ENCODE peak calls at places on chromosomes 16 and 17, in eight cellular contexts. One of them, this sample, is unnamed. For H3K9me3, the result is how much of the 10 kb centered on the place peaks cover.

GRCh38 chr17:49409066-49409465 is 5.6 kb downstream of the PHB1 start:
- DNase-seq in astrocyte: no peak
- DNase-seq in lower lobe of right lung: no peak
- DNase-seq in uterus: no peak
- DNase-seq in IMR-90: no peak
- DNase-seq in CD8-positive, alpha-beta T cell: peak
- DNase-seq in GM12878: no peak
- DNase-seq in A549: no peak
- DNase-seq in this sample: no peak

GRCh38 chr17:80775863-80776262 is 215.8 kb upstream of the CHMP6 start:
- DNase-seq in uterus: no peak
- DNase-seq in GM12878: no peak
- DNase-seq in A549: no peak
- DNase-seq in astrocyte: no peak
- DNase-seq in CD8-positive, alpha-beta T cell: no peak
- DNase-seq in lower lobe of right lung: no peak
- DNase-seq in IMR-90: no peak
- DNase-seq in this sample: no peak

GRCh38 chr17:9206160-9206988 is 185.1 kb downstream of the NTN1 start:
- DNase-seq in CD8-positive, alpha-beta T cell: no peak
- DNase-seq in A549: no peak
- DNase-seq in lower lobe of right lung: no peak
- DNase-seq in uterus: peak
- DNase-seq in GM12878: no peak
- DNase-seq in astrocyte: no peak
- DNase-seq in IMR-90: no peak
- DNase-seq in this sample: no peak

GRCh38 chr17:22128723-22129122 is 436.4 kb downstream of the KCNJ18 start:
- DNase-seq in lower lobe of right lung: no peak
- DNase-seq in IMR-90: no peak
- DNase-seq in CD8-positive, alpha-beta T cell: no peak
- DNase-seq in A549: no peak
- DNase-seq in astrocyte: no peak
- DNase-seq in uterus: no peak
- DNase-seq in GM12878: no peak
- DNase-seq in this sample: no peak

GRCh38 chr17:29237476-29238132 is 9.1 kb upstream of the CRYBA1 start:
- DNase-seq in astrocyte: peak
- DNase-seq in CD8-positive, alpha-beta T cell: no peak
- DNase-seq in uterus: no peak
- DNase-seq in lower lobe of right lung: no peak
- DNase-seq in GM12878: no peak
- DNase-seq in A549: no peak
- DNase-seq in IMR-90: peak
- DNase-seq in this sample: peak

GRCh38 chr16:60204221-60204620 is 1470.1 kb upstream of the GOT2 start:
- DNase-seq in uterus: no peak
- DNase-seq in astrocyte: peak
- DNase-seq in A549: no peak
- DNase-seq in CD8-positive, alpha-beta T cell: no peak
- DNase-seq in IMR-90: no peak
- DNase-seq in GM12878: no peak
- DNase-seq in lower lobe of right lung: no peak
- DNase-seq in this sample: peak

GRCh38 chr17:41617698-41618097 is 5.1 kb upstream of the KRT16 start:
- DNase-seq in A549: no peak
- DNase-seq in uterus: no peak
- DNase-seq in astrocyte: no peak
- DNase-seq in CD8-positive, alpha-beta T cell: no peak
- DNase-seq in GM12878: no peak
- DNase-seq in lower lobe of right lung: no peak
- DNase-seq in IMR-90: no peak
- DNase-seq in this sample: peak

GRCh38 chr16:17364319-17365210 is 106.2 kb downstream of the XYLT1 start:
- DNase-seq in IMR-90: peak
- DNase-seq in A549: no peak
- DNase-seq in astrocyte: peak
- DNase-seq in lower lobe of right lung: no peak
- DNase-seq in CD8-positive, alpha-beta T cell: peak
- DNase-seq in uterus: peak
- DNase-seq in GM12878: no peak
- DNase-seq in this sample: peak

GRCh38 chr17:80358131-80358530 is 56.8 kb upstream of the ENDOV start:
- DNase-seq in uterus: no peak
- DNase-seq in lower lobe of right lung: no peak
- DNase-seq in IMR-90: no peak
- DNase-seq in A549: no peak
- DNase-seq in GM12878: no peak
- DNase-seq in astrocyte: no peak
- DNase-seq in CD8-positive, alpha-beta T cell: no peak
- DNase-seq in this sample: no peak

GRCh38 chr16:70610273-70611223 is 35.8 kb upstream of the IL34 start:
- DNase-seq in GM12878: no peak
- DNase-seq in CD8-positive, alpha-beta T cell: no peak
- DNase-seq in astrocyte: no peak
- DNase-seq in A549: no peak
- DNase-seq in lower lobe of right lung: no peak
- DNase-seq in uterus: no peak
- DNase-seq in IMR-90: no peak
- DNase-seq in this sample: no peak

GRCh38 chr16:85822145-85822544 is 22.6 kb downstream of the COX4I1 start:
- DNase-seq in lower lobe of right lung: peak
- DNase-seq in IMR-90: no peak
- DNase-seq in CD8-positive, alpha-beta T cell: no peak
- DNase-seq in uterus: no peak
- DNase-seq in GM12878: no peak
- DNase-seq in A549: no peak
- DNase-seq in astrocyte: no peak
- DNase-seq in this sample: no peak

GRCh38 chr16:53052519-53053501 is at the start of gene CHD9NB:
- DNase-seq in A549: peak
- DNase-seq in CD8-positive, alpha-beta T cell: no peak
- DNase-seq in GM12878: no peak
- DNase-seq in IMR-90: peak
- DNase-seq in lower lobe of right lung: no peak
- DNase-seq in astrocyte: peak
- DNase-seq in uterus: no peak
- DNase-seq in this sample: peak

GRCh38 chr16:82033683-82034300 is 1.3 kb upstream of the HSD17B2 start:
- DNase-seq in GM12878: no peak
- DNase-seq in astrocyte: no peak
- DNase-seq in A549: no peak
- DNase-seq in IMR-90: no peak
- DNase-seq in lower lobe of right lung: no peak
- DNase-seq in CD8-positive, alpha-beta T cell: no peak
- DNase-seq in uterus: no peak
- DNase-seq in this sample: no peak

DNA sequence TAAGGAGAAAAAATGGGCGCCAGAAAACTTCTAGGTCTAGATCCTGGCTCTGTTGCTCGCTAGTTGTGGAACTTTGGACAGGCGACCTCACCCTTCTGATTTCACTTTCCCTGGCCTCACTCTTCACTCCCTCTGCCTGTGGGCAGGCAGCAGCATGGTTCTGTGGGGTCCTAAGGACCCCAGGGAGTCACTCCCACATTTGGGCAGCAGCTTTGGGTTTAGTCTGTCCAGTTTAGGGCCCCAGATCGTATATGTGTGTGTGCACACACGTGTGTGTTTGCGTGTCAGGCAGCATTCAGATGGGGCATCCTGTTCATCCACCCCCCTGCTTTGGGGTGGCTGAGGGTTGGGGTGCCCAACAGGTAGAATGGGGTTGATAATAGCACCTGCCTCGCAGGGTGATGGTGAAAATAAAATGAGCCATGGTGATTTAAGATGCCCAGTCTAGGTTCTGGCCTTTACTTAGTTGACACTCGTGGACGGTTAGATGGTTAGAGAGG is 102.2 kb downstream of the RAB11FIP4 start:
- DNase-seq in uterus: no peak
- DNase-seq in CD8-positive, alpha-beta T cell: peak
- DNase-seq in IMR-90: no peak
- DNase-seq in A549: no peak
- DNase-seq in lower lobe of right lung: no peak
- DNase-seq in GM12878: no peak
- DNase-seq in astrocyte: no peak
- DNase-seq in this sample: no peak
- TF ChIP-seq CTCF in uterus: no peak
- TF ChIP-seq CTCF in CD8-positive, alpha-beta T cell: no peak
- TF ChIP-seq CTCF in IMR-90: no peak
- TF ChIP-seq CTCF in A549: no peak
- TF ChIP-seq CTCF in lower lobe of right lung: no peak
- TF ChIP-seq CTCF in GM12878: no peak
- TF ChIP-seq CTCF in astrocyte: no peak
- TF ChIP-seq CTCF in this sample: no peak

DNA sequence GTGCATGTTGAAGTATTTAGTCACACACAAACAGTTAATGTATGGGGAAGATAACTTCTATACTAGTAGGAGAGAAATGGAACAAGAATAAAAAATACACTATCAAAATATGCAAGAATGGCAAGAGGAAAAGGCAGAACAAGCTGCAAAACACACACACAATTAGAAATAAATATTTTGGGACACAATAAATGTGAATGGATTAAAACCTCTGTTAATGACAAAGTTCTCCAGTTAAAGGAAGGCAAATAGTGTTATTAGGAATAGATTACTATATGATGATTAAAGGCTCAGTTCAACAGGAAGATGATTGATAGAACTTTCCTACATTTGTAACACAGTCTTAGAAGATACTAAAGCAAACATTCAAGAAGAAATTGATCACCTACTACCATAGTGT is 106.3 kb upstream of the ZNF750 start:
- DNase-seq in lower lobe of right lung: no peak
- DNase-seq in CD8-positive, alpha-beta T cell: no peak
- DNase-seq in A549: no peak
- DNase-seq in astrocyte: no peak
- DNase-seq in GM12878: no peak
- DNase-seq in uterus: no peak
- DNase-seq in IMR-90: no peak
- DNase-seq in this sample: no peak
- H3K9me3 ChIP-seq in lower lobe of right lung: under half
- H3K9me3 ChIP-seq in CD8-positive, alpha-beta T cell: under half
- H3K9me3 ChIP-seq in A549: half or more
- H3K9me3 ChIP-seq in astrocyte: under half
- H3K9me3 ChIP-seq in GM12878: under half
- H3K9me3 ChIP-seq in uterus: under half
- H3K9me3 ChIP-seq in IMR-90: half or more
- H3K9me3 ChIP-seq in this sample: half or more

DNA sequence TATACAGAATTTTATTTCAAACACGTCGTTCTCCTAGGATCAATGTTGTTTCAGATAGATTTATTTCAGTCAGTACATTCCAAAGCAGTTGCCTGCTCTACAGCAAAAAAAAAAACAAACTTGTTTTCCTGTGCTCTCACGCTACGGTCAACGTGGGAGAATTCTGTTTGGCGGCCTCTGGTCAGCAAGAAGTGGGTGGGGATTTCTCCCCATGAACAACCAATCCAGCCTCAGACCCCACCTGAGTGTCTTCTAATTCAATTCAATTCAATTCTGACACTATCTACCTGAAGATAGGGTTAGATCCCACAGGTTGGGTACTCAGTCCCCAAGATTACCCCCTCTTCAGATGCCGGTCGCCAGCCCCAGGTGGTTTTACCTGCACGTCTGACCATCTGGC is 22.1 kb downstream of the C17orf58 start:
- DNase-seq in IMR-90: no peak
- DNase-seq in GM12878: no peak
- DNase-seq in CD8-positive, alpha-beta T cell: no peak
- DNase-seq in astrocyte: no peak
- DNase-seq in lower lobe of right lung: no peak
- DNase-seq in A549: no peak
- DNase-seq in uterus: no peak
- DNase-seq in this sample: no peak
- H3K27ac ChIP-seq in IMR-90: no peak
- H3K27ac ChIP-seq in GM12878: no peak
- H3K27ac ChIP-seq in CD8-positive, alpha-beta T cell: no peak
- H3K27ac ChIP-seq in astrocyte: no peak
- H3K27ac ChIP-seq in lower lobe of right lung: no peak
- H3K27ac ChIP-seq in A549: no peak
- H3K27ac ChIP-seq in uterus: no peak
- H3K27ac ChIP-seq in this sample: no peak

GRCh38 chr17:6558276-6558675 is 1.9 kb upstream of the PITPNM3 start:
- DNase-seq in IMR-90: no peak
- DNase-seq in CD8-positive, alpha-beta T cell: no peak
- DNase-seq in uterus: no peak
- DNase-seq in astrocyte: no peak
- DNase-seq in A549: no peak
- DNase-seq in lower lobe of right lung: no peak
- DNase-seq in GM12878: no peak
- DNase-seq in this sample: no peak

GRCh38 chr17:6560496-6560895 is 4.1 kb upstream of the PITPNM3 start:
- DNase-seq in lower lobe of right lung: no peak
- DNase-seq in uterus: no peak
- DNase-seq in IMR-90: no peak
- DNase-seq in A549: no peak
- DNase-seq in astrocyte: no peak
- DNase-seq in GM12878: no peak
- DNase-seq in CD8-positive, alpha-beta T cell: no peak
- DNase-seq in this sample: no peak

GRCh38 chr17:6557040-6557438 is 684 bp upstream of the PITPNM3 start:
- DNase-seq in CD8-positive, alpha-beta T cell: no peak
- DNase-seq in uterus: no peak
- DNase-seq in A549: no peak
- DNase-seq in astrocyte: no peak
- DNase-seq in lower lobe of right lung: no peak
- DNase-seq in IMR-90: no peak
- DNase-seq in GM12878: no peak
- DNase-seq in this sample: no peak

GRCh38 chr17:6559753-6560215 is 3.4 kb upstream of the PITPNM3 start:
- DNase-seq in IMR-90: no peak
- DNase-seq in astrocyte: no peak
- DNase-seq in CD8-positive, alpha-beta T cell: no peak
- DNase-seq in A549: no peak
- DNase-seq in GM12878: no peak
- DNase-seq in lower lobe of right lung: peak
- DNase-seq in uterus: no peak
- DNase-seq in this sample: no peak

DNA sequence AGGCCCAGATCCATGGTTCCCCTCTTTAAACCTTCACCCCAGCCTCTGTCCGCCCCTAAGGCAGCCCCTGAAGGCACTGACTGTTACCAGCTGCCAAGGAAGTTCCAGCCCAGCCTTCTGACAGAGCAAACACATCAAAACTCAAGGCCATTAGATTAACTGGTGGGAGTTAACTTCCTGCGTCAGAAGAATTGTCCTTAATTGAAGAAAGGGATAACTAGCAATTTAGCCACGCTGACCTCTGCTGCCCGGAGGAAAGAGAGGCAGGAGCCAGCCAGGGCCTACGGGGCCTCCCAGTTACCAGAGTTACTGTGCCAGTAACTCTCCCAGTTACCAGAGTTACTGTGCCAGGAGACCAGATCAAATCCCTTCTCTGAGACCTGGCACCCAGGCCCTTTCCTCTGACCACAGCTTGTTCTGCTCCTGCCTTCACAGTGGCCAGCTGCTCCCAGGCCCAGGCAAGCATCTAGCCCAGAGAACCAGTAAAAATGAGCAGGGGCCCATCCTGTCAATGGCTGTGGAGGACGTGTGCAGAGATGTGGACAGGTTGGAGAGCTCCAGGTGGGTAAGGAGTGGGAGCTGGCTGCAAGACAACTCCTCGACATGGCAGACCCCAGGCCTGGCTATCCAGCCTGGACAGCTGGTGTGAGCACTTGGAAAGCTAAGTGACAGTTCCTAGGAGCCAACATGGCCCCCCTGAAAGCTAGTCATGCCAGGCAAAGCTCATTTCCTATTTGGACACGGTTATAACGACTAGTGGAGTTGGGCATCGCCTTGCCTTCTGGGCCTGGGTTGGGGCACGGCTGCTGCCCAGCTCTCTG is 2.8 kb upstream of the PITPNM3 start:
- DNase-seq in IMR-90: no peak
- DNase-seq in uterus: no peak
- DNase-seq in A549: no peak
- DNase-seq in GM12878: no peak
- DNase-seq in CD8-positive, alpha-beta T cell: no peak
- DNase-seq in astrocyte: no peak
- DNase-seq in lower lobe of right lung: peak
- DNase-seq in this sample: no peak
- TF ChIP-seq CTCF in IMR-90: no peak
- TF ChIP-seq CTCF in uterus: no peak
- TF ChIP-seq CTCF in A549: peak
- TF ChIP-seq CTCF in GM12878: no peak
- TF ChIP-seq CTCF in CD8-positive, alpha-beta T cell: no peak
- TF ChIP-seq CTCF in astrocyte: no peak
- TF ChIP-seq CTCF in lower lobe of right lung: no peak
- TF ChIP-seq CTCF in this sample: no peak

This sample was measured in mammary epithelial cell.